ENCODE peak calls at places on chromosomes 13 and 19, in five cellular contexts. S is A673; Q is fibroblast of lung; P is naive thymus-derived CD8-positive, alpha-beta T cell; O is NCI-H226. B is an unnamed sample.

GRCh38 chr19:11624064-11624463 is 26.8 kb downstream of the ZNF627 start:
- DNase-seq in S (peak), Q (peak), P (no peak), O (no peak), B (no peak)

GRCh38 chr19:41671481-41671880 is 16.6 kb downstream of the CEACAM7 start:
- DNase-seq in S (no peak), Q (no peak), P (no peak), O (no peak), B (no peak)

GRCh38 chr19:39820696-39821095 is 13.3 kb downstream of the DYRK1B start:
- DNase-seq in S (no peak), Q (no peak), P (no peak), O (no peak), B (no peak)

GRCh38 chr13:111080642-111081041 is 34.5 kb upstream of the ARHGEF7 start:
- DNase-seq in S (no peak), Q (no peak), P (no peak), O (no peak), B (no peak)

GRCh38 chr19:18014197-18014596 is 6.2 kb downstream of the ARRDC2 start:
- DNase-seq in S (no peak), Q (no peak), P (peak), O (no peak), B (no peak)

GRCh38 chr13:84139561-84140158 is 257.4 kb upstream of the SLITRK1 start:
- DNase-seq in S (no peak), Q (no peak), P (no peak), O (no peak), B (no peak)

GRCh38 chr19:5358173-5358800 is 17.7 kb upstream of the PTPRS start:
- DNase-seq in S (peak), Q (no peak), P (no peak), O (no peak), B (no peak)

GRCh38 chr19:4524808-4525562 is 6.7 kb upstream of the PLIN4 start:
- DNase-seq in S (peak), Q (peak), P (peak), O (no peak), B (peak)

GRCh38 chr19:48837081-48837524 is 812 bp upstream of the HSD17B14 start:
- DNase-seq in S (peak), Q (peak), P (peak), O (peak), B (peak)

GRCh38 chr13:42377640-42378382 is 105.9 kb downstream of the AKAP11 start:
- DNase-seq in S (no peak), Q (no peak), P (no peak), O (peak), B (peak)

GRCh38 chr19:33063356-33064116 is 1.2 kb downstream of the RHPN2 start:
- DNase-seq in S (peak), Q (peak), P (no peak), O (no peak), B (peak)

GRCh38 chr19:36973021-36973843 is 57.1 kb downstream of the ZNF568 start:
- DNase-seq in S (peak), Q (peak), P (peak), O (no peak), B (peak)

GRCh38 chr13:44373601-44374347 is at the start of gene SERP2:
- DNase-seq in S (peak), Q (peak), P (peak), O (no peak), B (peak)

GRCh38 chr13:42354246-42355117 is 82.5 kb downstream of the AKAP11 start:
- DNase-seq in S (peak), Q (peak), P (no peak), O (peak), B (peak)

GRCh38 chr19:11982526-11982925 is 17.7 kb downstream of the ZNF763 start:
- DNase-seq in S (no peak), Q (no peak), P (no peak), O (no peak), B (no peak)

GRCh38 chr13:50401721-50402510 is 386.7 kb downstream of the KCNRG start:
- DNase-seq in S (peak), Q (peak), P (no peak), O (peak), B (no peak)

GRCh38 chr19:17948967-17949930 is 16.4 kb downstream of the CCDC124 start:
- DNase-seq in S (no peak), Q (no peak), P (no peak), O (no peak), B (peak)

GRCh38 chr13:113998781-113999617 is 25.1 kb upstream of the C13orf46 start:
- DNase-seq in S (no peak), Q (no peak), P (no peak), O (no peak), B (no peak)

GRCh38 chr19:18478545-18479311 is 40.8 kb upstream of the ISYNA1 start:
- DNase-seq in S (peak), Q (peak), P (no peak), O (peak), B (peak)

GRCh38 chr19:28437390-28438346 is 775.3 kb downstream of the UQCRFS1 start:
- DNase-seq in S (no peak), Q (no peak), P (no peak), O (no peak), B (no peak)

GRCh38 chr19:40392894-40393517 is 3.0 kb upstream of the HIPK4 start:
- DNase-seq in S (no peak), Q (no peak), P (no peak), O (no peak), B (peak)

B was measured in GM20000.